ENCODE peak calls at places on chromosomes 7 and 10, in six cellular contexts. W is activated CD4-positive, alpha-beta T cell treated with anti-CD3 and anti-CD28 coated beads, Interleukin-2, amount 10 ng/mL, durations not matched to agents 7 days and 5 days; K is neuronal stem cell; O is NCI-H1105; L is DMS53; E is COLO829. J is an unnamed sample.

GRCh38 chr7:108235451-108236061 is 105.4 kb upstream of the LAMB4 start:
- DNase-seq in K (no peak), O (no peak), L (peak; percentile 24), W (no peak), E (no peak), J (no peak)

GRCh38 chr7:83486957-83487356 is 162.0 kb downstream of the SEMA3E start:
- DNase-seq in O (no peak), E (no peak), L (peak; percentile 19), W (no peak), K (no peak), J (no peak)

GRCh38 chr7:15839415-15840100 is 153.1 kb upstream of the MEOX2 start:
- DNase-seq in O (no peak), K (peak; percentile 38), E (no peak), L (no peak), W (no peak), J (no peak)

GRCh38 chr7:131244259-131244852 is 83.3 kb upstream of the MKLN1 start:
- DNase-seq in E (peak; percentile 96), O (no peak), W (no peak), K (peak; percentile 21), L (peak; percentile 83), J (no peak)

GRCh38 chr10:120392671-120393079 is 64.4 kb upstream of the PLPP4 start:
- DNase-seq in K (no peak), L (no peak), E (no peak), O (peak; percentile 15), W (no peak), J (no peak)

GRCh38 chr10:124906551-124907001 is 35.3 kb upstream of the ZRANB1 start:
- DNase-seq in E (no peak), W (no peak), O (no peak), L (no peak), K (no peak), J (no peak)

GRCh38 chr7:139118234-139118802 is 8.8 kb upstream of the ZC3HAV1 start:
- DNase-seq in O (no peak), L (peak; percentile 88), E (no peak), W (no peak), K (no peak), J (no peak)

GRCh38 chr10:131577786-131578471 is 266.4 kb upstream of the TCERG1L start:
- DNase-seq in O (no peak), E (no peak), W (no peak), L (no peak), K (no peak), J (no peak)

GRCh38 chr7:158325530-158326381 is 261.9 kb downstream of the PTPRN2 start:
- DNase-seq in W (no peak), E (peak; percentile 8), L (peak; percentile 79), O (peak; percentile 81), K (peak; percentile 92), J (peak; percentile 91)

GRCh38 chr10:11522821-11523245 is 88.6 kb downstream of the USP6NL start:
- DNase-seq in W (no peak), K (no peak), O (no peak), E (no peak), L (no peak), J (no peak)

GRCh38 chr10:75469018-75469616 is 37.7 kb downstream of the LRMDA start:
- DNase-seq in W (no peak), O (no peak), L (peak; percentile 8), E (peak; percentile 48), K (no peak), J (no peak)

GRCh38 chr7:70951271-70951962 is 180.5 kb upstream of the GALNT17 start:
- DNase-seq in K (no peak), O (no peak), L (no peak), W (no peak), E (no peak), J (no peak)

GRCh38 chr7:2968176-2968575 is 75.5 kb downstream of the CARD11 start:
- DNase-seq in K (no peak), L (peak; percentile 68), W (no peak), O (no peak), E (no peak), J (no peak)

GRCh38 chr7:30682131-30683083 is at the start of gene CRHR2:
- DNase-seq in O (peak; percentile 32), K (peak; percentile 46), W (peak; percentile 22), L (peak; percentile 80), E (no peak), J (peak; percentile 69)

GRCh38 chr7:90891529-90891928 is 295.4 kb downstream of the CDK14 start:
- DNase-seq in L (no peak), K (no peak), E (no peak), O (no peak), W (no peak), J (no peak)

GRCh38 chr10:133458021-133458709 is 4.4 kb downstream of the SCART1 start:
- DNase-seq in K (no peak), W (peak; percentile 5), O (no peak), L (no peak), E (no peak), J (no peak)

GRCh38 chr10:15254808-15255655 is 86.5 kb upstream of the NMT2 start:
- DNase-seq in E (no peak), W (peak; percentile 46), L (no peak), O (no peak), K (no peak), J (no peak)

GRCh38 chr7:106365252-106366005 is 80.6 kb upstream of the NAMPT start:
- DNase-seq in O (no peak), L (peak; percentile 35), W (no peak), K (no peak), E (no peak), J (no peak)

GRCh38 chr7:81111781-81112540 is 193.1 kb upstream of the SEMA3C start:
- DNase-seq in O (no peak), E (peak; percentile 91), L (no peak), K (no peak), W (no peak), J (no peak)

GRCh38 chr10:69123306-69123746 is 652 bp upstream of the VPS26A start:
- DNase-seq in K (no peak), L (peak; percentile 80), W (no peak), O (peak; percentile 23), E (peak; percentile 12), J (peak; percentile 61)

GRCh38 chr10:100742936-100743335 is 2.4 kb upstream of the PAX2 start:
- DNase-seq in E (no peak), K (no peak), W (no peak), O (no peak), L (no peak), J (no peak)

GRCh38 chr10:95539560-95540284 is 21.4 kb downstream of the SORBS1 start:
- DNase-seq in W (no peak), L (no peak), K (no peak), O (no peak), E (peak; percentile 80), J (no peak)

J was measured in NCI-H1092 treated with DMSO at 0.1 percent for 48 hours.